ENCODE peak calls at places on chromosomes 7 and 10, in eight cellular contexts. I is NCI-H2171; K is activated CD4-positive, alpha-beta T cell treated with anti-CD3 and anti-CD28 coated beads, Interleukin-2, amount 50 U/mL, for 1 hour; D is activated naive CD4-positive, alpha-beta T cell treated with Interleukin-2 at 50 U/mL for 16 hours; P is EH; Q is HTR-8/SVneo; S is activated effector memory CD4-positive, alpha-beta T cell treated with anti-CD3 and anti-CD28 coated beads, Interleukin-2, amount 50 U/mL, for 16 hours; J is bronchial epithelial cell. X is an unnamed sample.

GRCh38 chr7:153110606-153111005 is 351.1 kb downstream of the ACTR3B start:
- DNase-seq in J (no peak), Q (no peak), P (no peak), D (no peak), I (no peak), K (no peak), S (no peak), X (no peak)

GRCh38 chr10:99921948-99922347 is 87.8 kb downstream of the DNMBP start:
- DNase-seq in D (no peak), J (peak; percentile 90), S (no peak), P (peak; percentile 40), Q (no peak), I (no peak), K (no peak), X (no peak)

GRCh38 chr7:153576096-153576495 is 476.1 kb upstream of the DPP6 start:
- DNase-seq in Q (no peak), D (no peak), S (no peak), J (no peak), I (no peak), P (no peak), K (no peak), X (no peak)

GRCh38 chr7:101108961-101109360 is 17.9 kb upstream of the SERPINE1 start:
- DNase-seq in P (no peak), K (no peak), Q (no peak), S (no peak), I (no peak), D (no peak), J (peak; percentile 98), X (no peak)

GRCh38 chr7:106039486-106040060 is 72.5 kb downstream of the SYPL1 start:
- DNase-seq in Q (no peak), S (no peak), J (no peak), D (no peak), K (no peak), I (no peak), P (peak; percentile 96), X (no peak)

GRCh38 chr7:154881526-154881925 is 121.4 kb downstream of the PAXIP1 start:
- DNase-seq in I (no peak), Q (no peak), J (no peak), S (no peak), K (no peak), P (no peak), D (no peak), X (no peak)

GRCh38 chr10:93452143-93452542 is 30.0 kb downstream of the MYOF start:
- DNase-seq in I (no peak), P (no peak), Q (no peak), K (no peak), D (no peak), J (no peak), S (no peak), X (no peak)

GRCh38 chr10:124878457-124878739 is 63.5 kb upstream of the ZRANB1 start:
- DNase-seq in D (no peak), J (no peak), K (no peak), S (no peak), P (no peak), I (no peak), Q (no peak), X (no peak)

GRCh38 chr7:48611993-48612392 is 312.4 kb upstream of the CDC14C start:
- DNase-seq in S (no peak), K (no peak), P (no peak), I (no peak), Q (no peak), J (peak; percentile 55), D (no peak), X (no peak)

GRCh38 chr7:43758861-43759683 is 592 bp downstream of the BLVRA start:
- DNase-seq in P (peak; percentile 54), I (no peak), D (peak; percentile 53), Q (peak; percentile 50), K (peak; percentile 34), J (no peak), S (peak; percentile 79), X (peak; percentile 48)

GRCh38 chr7:74287303-74288033 is 1.7 kb upstream of the CLIP2 start:
- DNase-seq in D (no peak), Q (no peak), I (no peak), K (no peak), P (no peak), S (no peak), J (no peak), X (no peak)

GRCh38 chr7:18753972-18754610 is 258.5 kb downstream of the HDAC9 start:
- DNase-seq in P (peak; percentile 96), S (no peak), J (no peak), I (no peak), K (no peak), D (no peak), Q (no peak), X (no peak)

GRCh38 chr10:75106242-75106641 is 5.2 kb upstream of the SAMD8 start:
- DNase-seq in P (no peak), I (no peak), K (no peak), J (no peak), D (no peak), S (no peak), Q (no peak), X (no peak)

GRCh38 chr7:4841007-4841784 is 20.6 kb downstream of the PAPOLB start:
- DNase-seq in D (no peak), K (no peak), Q (no peak), J (no peak), S (no peak), P (no peak), I (no peak), X (no peak)

GRCh38 chr7:45978010-45978681 is 57.1 kb upstream of the IGFBP3 start:
- DNase-seq in P (peak; percentile 99), Q (peak; percentile 92), D (no peak), K (no peak), S (no peak), J (peak; percentile 100), I (no peak), X (no peak)

GRCh38 chr10:70909326-70909935 is 21.1 kb upstream of the PCBD1 start:
- DNase-seq in J (no peak), D (no peak), S (no peak), I (no peak), K (no peak), Q (no peak), P (no peak), X (no peak)

GRCh38 chr10:73589538-73590126 is 1.5 kb downstream of the USP54 start:
- DNase-seq in I (no peak), D (no peak), J (peak; percentile 54), S (no peak), P (peak; percentile 19), K (no peak), Q (no peak), X (no peak)

GRCh38 chr10:124207391-124207790 is 114.0 kb upstream of the CHST15 start:
- DNase-seq in P (no peak), D (no peak), I (no peak), Q (no peak), J (no peak), S (no peak), K (no peak), X (no peak)